ENCODE peak calls at places on chromosomes 6 and 20, in six cellular contexts. D, R, Z, G, U and X are unnamed samples.

GRCh38 chr20:12028771-12029170 is 111.1 kb downstream of the BTBD3 start:
- DNase-seq in D (no peak), R (no peak), Z (no peak), G (no peak), U (no peak), X (no peak)

GRCh38 chr6:81075974-81076373 is 676.5 kb downstream of the TENT5A start:
- DNase-seq in D (no peak), R (peak), Z (no peak), G (peak), U (no peak), X (no peak)

GRCh38 chr6:20403766-20404640 is 2.3 kb downstream of the E2F3 start:
- DNase-seq in D (no peak), R (peak), Z (no peak), G (peak), U (peak), X (peak)

GRCh38 chr20:6765469-6766058 is 1.9 kb upstream of the BMP2 start:
- DNase-seq in D (peak), R (peak), Z (peak), G (peak), U (no peak), X (no peak)

GRCh38 chr20:31573555-31574295 is 31.4 kb upstream of the ID1 start:
- DNase-seq in D (no peak), R (no peak), Z (no peak), G (peak), U (no peak), X (no peak)

GRCh38 chr6:169793408-169793807 is 42.0 kb downstream of the ERMARD start:
- DNase-seq in D (no peak), R (no peak), Z (no peak), G (no peak), U (no peak), X (no peak)

GRCh38 chr6:22432060-22432459 is 135.2 kb upstream of the PRL start:
- DNase-seq in D (no peak), R (no peak), Z (no peak), G (no peak), U (no peak), X (no peak)

GRCh38 chr20:1489764-1490436 is 1.3 kb downstream of the SIRPB2 start:
- DNase-seq in D (no peak), R (peak), Z (no peak), G (peak), U (no peak), X (no peak)

GRCh38 chr6:7131390-7131789 is 23.6 kb downstream of the RREB1 start:
- DNase-seq in D (no peak), R (no peak), Z (no peak), G (no peak), U (no peak), X (no peak)

GRCh38 chr20:49275634-49276033 is 2.2 kb downstream of the ZNFX1 start:
- DNase-seq in D (no peak), R (no peak), Z (no peak), G (no peak), U (no peak), X (no peak)

GRCh38 chr20:61654726-61655125 is 402.7 kb downstream of the CDH4 start:
- DNase-seq in D (no peak), R (no peak), Z (no peak), G (no peak), U (no peak), X (no peak)

GRCh38 chr6:24935753-24936152 is at the start of gene RIPOR2:
- DNase-seq in D (no peak), R (no peak), Z (no peak), G (no peak), U (peak), X (peak)

GRCh38 chr6:155050311-155050710 is 55.2 kb downstream of the TIAM2 start:
- DNase-seq in D (no peak), R (peak), Z (no peak), G (no peak), U (no peak), X (no peak)

GRCh38 chr6:84967389-84967788 is 203.0 kb upstream of the TBX18 start:
- DNase-seq in D (peak), R (peak), Z (no peak), G (peak), U (no peak), X (no peak)

GRCh38 chr6:85450578-85450884 is 648 bp downstream of the NT5E start:
- DNase-seq in D (no peak), R (no peak), Z (no peak), G (peak), U (no peak), X (no peak)

GRCh38 chr6:122676688-122677087 is 66.5 kb downstream of the PKIB start:
- DNase-seq in D (no peak), R (no peak), Z (no peak), G (no peak), U (no peak), X (no peak)

GRCh38 chr6:9711313-9711712 is 703.6 kb downstream of the TFAP2A start:
- DNase-seq in D (no peak), R (no peak), Z (no peak), G (no peak), U (no peak), X (no peak)

GRCh38 chr6:138640028-138640427 is 133.5 kb upstream of the CCDC28A start:
- DNase-seq in D (no peak), R (no peak), Z (no peak), G (no peak), U (no peak), X (no peak)

GRCh38 chr20:62298577-62299249 is 4.1 kb upstream of the ADRM1 start:
- DNase-seq in D (no peak), R (no peak), Z (no peak), G (no peak), U (no peak), X (no peak)

GRCh38 chr6:128388380-128388779 is 132.0 kb downstream of the PTPRK start:
- DNase-seq in D (no peak), R (no peak), Z (no peak), G (no peak), U (no peak), X (no peak)

GRCh38 chr20:37356387-37356786 is 10.4 kb downstream of the SRC start:
- DNase-seq in D (no peak), R (no peak), Z (no peak), G (no peak), U (no peak), X (no peak)